ENCODE peak calls at places on chromosomes 6 and 20, in seven cellular contexts. W, J, G, H, L, O and R are unnamed samples.

GRCh38 chr6:11278207-11278559 is 45.7 kb upstream of the NEDD9 start:
- DNase-seq in O (no peak), L (peak), H (no peak), J (no peak), W (no peak), G (no peak), R (no peak)

GRCh38 chr6:105135056-105135455 is 44.8 kb downstream of the POPDC3 start:
- DNase-seq in O (peak), H (peak), G (no peak), L (no peak), J (no peak), W (no peak), R (no peak)

GRCh38 chr6:119349041-119349340 is 570 bp downstream of the MAN1A1 start:
- DNase-seq in H (no peak), L (no peak), O (peak), G (no peak), J (peak), W (no peak), R (no peak)

GRCh38 chr6:28137458-28138020 is 4.1 kb upstream of the ZKSCAN8 start:
- DNase-seq in H (no peak), L (peak), O (no peak), J (no peak), G (peak), W (no peak), R (no peak)

GRCh38 chr6:132936641-132937040 is 122.3 kb downstream of the RPS12 start:
- DNase-seq in O (peak), H (no peak), W (no peak), G (no peak), L (no peak), J (no peak), R (no peak)

GRCh38 chr20:2946988-2947961 is 74.0 kb downstream of the PTPRA start:
- DNase-seq in H (peak), J (no peak), G (peak), O (no peak), L (no peak), W (no peak), R (no peak)

GRCh38 chr6:17200395-17200794 is 80.8 kb upstream of the RBM24 start:
- DNase-seq in G (no peak), O (no peak), W (no peak), L (no peak), H (no peak), J (peak), R (no peak)

GRCh38 chr6:170135821-170136471 is 154.9 kb downstream of the DLL1 start:
- DNase-seq in W (no peak), O (peak), G (no peak), J (no peak), L (no peak), H (no peak), R (no peak)

GRCh38 chr6:100554228-100554627 is 89.5 kb upstream of the SIM1 start:
- DNase-seq in O (no peak), J (no peak), L (no peak), W (no peak), G (no peak), H (no peak), R (no peak)

GRCh38 chr6:46320505-46320904 is 149.7 kb upstream of the ENPP5 start:
- DNase-seq in H (no peak), L (no peak), O (no peak), G (no peak), W (no peak), J (no peak), R (no peak)

GRCh38 chr6:137155830-137156229 is 17.6 kb downstream of the IL22RA2 start:
- DNase-seq in L (peak), H (no peak), W (no peak), G (no peak), J (no peak), O (no peak), R (no peak)

GRCh38 chr6:167667204-167668018 is 159.3 kb upstream of the AFDN start:
- DNase-seq in L (no peak), W (no peak), J (no peak), G (no peak), O (no peak), H (no peak), R (no peak)

GRCh38 chr6:111626446-111626845 is 20.8 kb upstream of the TRAF3IP2 start:
- DNase-seq in O (no peak), J (no peak), H (no peak), W (no peak), G (no peak), L (no peak), R (no peak)

GRCh38 chr20:2084703-2085102 is 16.9 kb upstream of the STK35 start:
- DNase-seq in O (no peak), J (no peak), H (no peak), L (no peak), G (no peak), W (no peak), R (no peak)

DNA sequence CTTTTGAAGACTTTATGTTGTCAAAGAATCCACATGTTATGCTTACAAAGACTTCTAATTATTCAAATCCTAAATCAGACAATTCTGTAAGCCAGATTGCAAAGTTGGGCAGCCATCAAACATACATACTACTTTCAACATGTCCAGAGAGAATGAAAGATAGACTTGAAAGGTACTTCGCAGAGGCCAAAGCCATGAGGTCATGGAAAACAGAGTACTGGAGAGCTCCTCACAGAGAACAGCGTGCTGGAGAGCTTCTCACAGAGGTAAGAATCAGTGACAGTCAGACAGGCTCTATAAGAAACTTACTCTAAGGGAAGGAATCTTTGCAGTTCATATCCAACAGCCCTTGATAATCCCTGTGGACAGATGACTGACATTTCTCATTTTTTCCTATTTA is 400.2 kb downstream of the GJA1 start:
- DNase-seq in L (no peak), J (no peak), G (no peak), O (no peak), H (no peak), W (no peak), R (no peak)
- TF ChIP-seq JUND in L (no peak), J (no peak), G (no peak), O (no peak), H (no peak), W (no peak), R (no peak)

DNA sequence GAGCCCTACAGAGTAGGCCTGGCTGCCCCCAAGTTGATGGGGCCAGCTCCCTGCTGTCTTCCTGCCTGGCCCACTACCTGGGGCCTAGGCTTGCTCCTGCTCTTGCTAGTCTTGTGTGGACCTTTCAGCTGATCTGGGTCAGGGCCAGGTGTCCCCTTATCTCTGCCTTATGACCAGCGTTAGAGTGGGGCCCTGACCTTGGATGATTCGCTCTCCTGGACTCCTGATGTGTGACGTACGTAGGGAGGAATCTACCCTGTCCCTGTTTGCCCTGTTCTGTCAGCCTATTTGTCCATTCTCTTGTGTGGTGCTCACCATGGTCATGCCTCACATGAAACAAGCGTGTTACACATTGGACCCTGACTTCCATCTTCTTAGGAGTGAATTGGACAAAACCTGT is 571.8 kb downstream of the QKI start:
- DNase-seq in J (no peak), L (no peak), G (no peak), W (no peak), H (peak), O (no peak), R (no peak)
- TF ChIP-seq JUND in J (no peak), L (no peak), G (no peak), W (no peak), H (no peak), O (no peak), R (no peak)

GRCh38 chr6:83711958-83712357 is 3.1 kb upstream of the SNAP91 start:
- DNase-seq in L (no peak), O (no peak), W (no peak), H (no peak), G (no peak), J (no peak), R (no peak)
- TF ChIP-seq JUND in L (no peak), O (no peak), W (no peak), H (no peak), G (no peak), J (no peak), R (no peak)

GRCh38 chr20:59403261-59403961 is 103.0 kb downstream of the EDN3 start:
- DNase-seq in G (peak), W (no peak), H (no peak), L (no peak), J (peak), O (peak), R (peak)
- TF ChIP-seq JUND in G (no peak), W (no peak), H (no peak), L (no peak), J (no peak), O (no peak), R (no peak)

GRCh38 chr20:50561379-50562078 is 51.3 kb downstream of the PTPN1 start:
- DNase-seq in L (no peak), G (no peak), J (no peak), W (peak), H (no peak), O (no peak), R (no peak)
- TF ChIP-seq JUND in L (no peak), G (no peak), J (no peak), W (peak), H (no peak), O (peak), R (no peak)

GRCh38 chr6:130965657-130966056 is 97.4 kb downstream of the EPB41L2 start:
- DNase-seq in H (no peak), L (no peak), O (no peak), J (no peak), G (no peak), W (no peak), R (no peak)

GRCh38 chr6:130968486-130968885 is 94.6 kb downstream of the EPB41L2 start:
- DNase-seq in W (no peak), O (no peak), J (no peak), L (no peak), H (no peak), G (no peak), R (no peak)

GRCh38 chr6:130964808-130965604 is 98.0 kb downstream of the EPB41L2 start:
- DNase-seq in H (no peak), W (no peak), L (no peak), O (no peak), J (no peak), G (no peak), R (no peak)

GRCh38 chr6:130967502-130968469 is 95.3 kb downstream of the EPB41L2 start:
- DNase-seq in H (no peak), O (no peak), L (no peak), G (peak), W (no peak), J (no peak), R (no peak)

DNA sequence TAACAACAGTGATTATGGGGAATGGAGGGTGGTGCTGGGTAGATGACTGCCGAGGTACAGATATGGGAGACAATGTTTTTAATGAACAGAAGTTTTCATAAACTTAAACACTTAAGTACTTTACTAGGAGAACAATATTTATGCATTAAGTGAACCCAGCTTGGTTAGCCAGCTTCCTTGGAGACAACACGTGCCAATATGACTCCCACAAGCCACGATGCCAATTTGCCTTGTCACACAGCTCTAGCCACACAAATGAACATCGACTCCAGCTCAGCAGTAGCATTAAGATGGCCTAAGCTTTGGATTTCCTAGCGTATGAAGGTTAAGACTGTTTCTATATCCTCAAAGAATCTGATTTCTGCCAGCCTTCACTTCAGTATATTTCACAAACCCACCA is 96.5 kb downstream of the EPB41L2 start:
- DNase-seq in G (no peak), H (no peak), J (no peak), O (no peak), L (no peak), W (no peak), R (no peak)
- TF ChIP-seq JUND in G (no peak), H (no peak), J (no peak), O (no peak), L (no peak), W (no peak), R (no peak)

GRCh38 chr20:57480444-57481152 is 44.3 kb downstream of the CTCFL start:
- DNase-seq in L (peak), O (no peak), W (no peak), G (no peak), H (no peak), J (no peak), R (no peak)

GRCh38 chr20:57483287-57484050 is 41.5 kb downstream of the CTCFL start:
- DNase-seq in L (peak), W (no peak), H (no peak), G (no peak), O (no peak), J (no peak), R (no peak)

GRCh38 chr20:57482796-57483195 is 42.1 kb downstream of the CTCFL start:
- DNase-seq in W (no peak), J (no peak), H (no peak), G (no peak), L (no peak), O (no peak), R (no peak)

GRCh38 chr20:57481281-57481711 is 43.6 kb downstream of the CTCFL start:
- DNase-seq in O (no peak), L (no peak), J (no peak), W (no peak), G (no peak), H (no peak), R (no peak)

DNA sequence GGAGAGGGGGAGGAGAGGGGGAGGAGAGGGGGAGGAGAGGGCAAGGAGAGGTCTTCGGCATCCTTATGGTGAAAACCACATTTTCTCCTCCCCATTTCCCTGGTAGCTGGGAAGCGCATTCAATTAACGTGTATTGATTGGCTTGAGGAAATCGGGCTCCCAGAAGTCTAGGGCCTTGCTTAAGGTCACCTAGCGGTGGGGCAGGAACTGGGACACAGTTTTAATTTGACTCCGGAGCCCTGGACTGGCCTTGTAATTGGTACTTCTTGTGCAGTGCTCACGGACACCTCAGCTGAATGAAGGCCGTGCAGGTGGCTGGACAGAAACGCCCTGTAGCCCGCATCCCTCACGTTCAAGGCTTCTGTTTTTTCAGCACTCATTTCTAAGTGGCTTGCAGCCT is 42.8 kb downstream of the CTCFL start:
- DNase-seq in W (no peak), G (no peak), L (no peak), O (no peak), J (no peak), H (no peak), R (no peak)
- TF ChIP-seq JUND in W (no peak), G (no peak), L (no peak), O (no peak), J (no peak), H (no peak), R (no peak)

GRCh38 chr6:33049323-33049722 is 24.1 kb downstream of the HLA-DPA1 start:
- DNase-seq in O (no peak), H (no peak), L (no peak), J (no peak), G (no peak), W (no peak), R (no peak)
- TF ChIP-seq JUND in O (no peak), H (no peak), L (no peak), J (no peak), G (no peak), W (no peak), R (no peak)

GRCh38 chr6:156617376-156617775 is 159.8 kb upstream of the ARID1B start:
- DNase-seq in O (no peak), J (no peak), G (peak), L (no peak), W (no peak), H (peak), R (peak)
- TF ChIP-seq JUND in O (no peak), J (no peak), G (no peak), L (no peak), W (no peak), H (no peak), R (no peak)

DNA sequence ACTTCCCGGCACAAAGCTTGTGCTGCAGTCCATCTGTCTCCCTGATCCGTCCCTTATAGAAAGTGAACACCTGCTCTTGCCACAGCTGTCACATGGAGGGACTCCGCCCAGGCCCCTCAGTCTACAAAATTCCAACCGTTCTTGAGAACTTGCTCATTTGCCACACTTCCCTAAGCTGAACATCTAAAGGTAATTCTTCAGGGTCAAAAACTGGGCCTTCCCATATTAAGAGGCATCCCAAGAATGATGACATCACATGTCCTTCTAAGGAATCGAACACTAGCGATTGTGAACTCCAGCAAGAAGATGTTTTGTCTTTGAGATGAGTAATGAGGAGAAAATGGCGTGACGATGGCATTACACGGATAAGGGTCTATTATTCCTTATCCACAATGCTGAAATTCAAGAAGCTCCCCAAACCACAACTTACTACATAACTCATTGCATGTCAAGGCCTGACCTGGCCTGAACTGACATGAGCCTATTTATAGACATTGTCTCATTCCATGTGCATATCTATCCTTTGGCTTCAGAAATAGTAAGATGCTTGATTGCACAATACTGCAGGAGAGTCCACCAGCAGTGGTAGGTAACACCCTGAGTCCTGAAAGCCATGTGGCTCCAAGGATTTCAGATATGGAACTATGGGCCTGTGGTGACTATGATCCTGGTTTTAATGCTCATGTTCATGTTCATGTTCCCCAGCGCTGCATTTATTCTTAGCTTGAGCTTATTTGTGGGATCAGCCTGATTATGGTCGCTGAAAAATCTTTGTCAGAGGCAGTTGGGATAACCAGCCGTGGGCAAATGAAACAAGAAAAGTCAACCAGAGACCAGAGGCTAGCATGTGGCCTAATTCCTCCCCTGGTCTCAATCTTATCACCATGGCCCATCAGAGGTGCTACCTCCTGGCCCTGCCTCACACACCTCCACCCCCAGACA is 183.3 kb upstream of the JARID2 start:
- DNase-seq in G (peak), O (no peak), J (no peak), H (no peak), L (no peak), W (no peak), R (no peak)
- TF ChIP-seq JUND in G (peak), O (no peak), J (no peak), H (no peak), L (no peak), W (no peak), R (no peak)